ENCODE peak calls at places on chromosomes 4 and X, in four cellular contexts. One of them, this sample, is unnamed.
A peak's percentile ranks its signal among the peaks of the same experiment; 100 is the strongest.

GRCh38 chr4:53935780-53936179 is 128.6 kb downstream of the CHIC2 start:
- DNase-seq in left lung: no peak
- DNase-seq in fibroblast of the aortic adventitia: peak; percentile 90
- DNase-seq in activated T-helper 1 cell treated with anti-CD3 and anti-CD28 coated beads, Interleukin-12 subunit alpha, Interleukin-12 subunit beta, Interleukin-2, Interleukin-4 antibody, amounts not matched to agents 30 ng/mL and 10 ng/mL and 1 ng/mL, durations not matched to agents 14 hours and 24 hours and 36 hours: no peak
- DNase-seq in this sample: no peak

GRCh38 chr4:101014417-101014816 is 332.9 kb downstream of the PPP3CA start:
- DNase-seq in left lung: no peak
- DNase-seq in fibroblast of the aortic adventitia: no peak
- DNase-seq in activated T-helper 1 cell treated with anti-CD3 and anti-CD28 coated beads, Interleukin-12 subunit alpha, Interleukin-12 subunit beta, Interleukin-2, Interleukin-4 antibody, amounts not matched to agents 30 ng/mL and 10 ng/mL and 1 ng/mL, durations not matched to agents 14 hours and 24 hours and 36 hours: no peak
- DNase-seq in this sample: no peak

GRCh38 chr4:122412547-122412946 is 33.7 kb downstream of the ADAD1 start:
- DNase-seq in left lung: no peak
- DNase-seq in fibroblast of the aortic adventitia: no peak
- DNase-seq in activated T-helper 1 cell treated with anti-CD3 and anti-CD28 coated beads, Interleukin-12 subunit alpha, Interleukin-12 subunit beta, Interleukin-2, Interleukin-4 antibody, amounts not matched to agents 30 ng/mL and 10 ng/mL and 1 ng/mL, durations not matched to agents 14 hours and 24 hours and 36 hours: no peak
- DNase-seq in this sample: no peak

GRCh38 chr4:175306436-175306835 is 388.3 kb downstream of the ADAM29 start:
- DNase-seq in left lung: no peak
- DNase-seq in fibroblast of the aortic adventitia: no peak
- DNase-seq in activated T-helper 1 cell treated with anti-CD3 and anti-CD28 coated beads, Interleukin-12 subunit alpha, Interleukin-12 subunit beta, Interleukin-2, Interleukin-4 antibody, amounts not matched to agents 30 ng/mL and 10 ng/mL and 1 ng/mL, durations not matched to agents 14 hours and 24 hours and 36 hours: no peak
- DNase-seq in this sample: no peak

GRCh38 chr4:86664959-86665358 is 70.8 kb downstream of the PTPN13 start:
- DNase-seq in left lung: no peak
- DNase-seq in fibroblast of the aortic adventitia: peak; percentile 54
- DNase-seq in activated T-helper 1 cell treated with anti-CD3 and anti-CD28 coated beads, Interleukin-12 subunit alpha, Interleukin-12 subunit beta, Interleukin-2, Interleukin-4 antibody, amounts not matched to agents 30 ng/mL and 10 ng/mL and 1 ng/mL, durations not matched to agents 14 hours and 24 hours and 36 hours: no peak
- DNase-seq in this sample: no peak

GRCh38 chrX:7201481-7201880 is 53.5 kb upstream of the PUDP start:
- DNase-seq in left lung: no peak
- DNase-seq in fibroblast of the aortic adventitia: no peak
- DNase-seq in activated T-helper 1 cell treated with anti-CD3 and anti-CD28 coated beads, Interleukin-12 subunit alpha, Interleukin-12 subunit beta, Interleukin-2, Interleukin-4 antibody, amounts not matched to agents 30 ng/mL and 10 ng/mL and 1 ng/mL, durations not matched to agents 14 hours and 24 hours and 36 hours: no peak
- DNase-seq in this sample: no peak

GRCh38 chrX:24395775-24396174 is 35.3 kb downstream of the SUPT20HL1 start:
- DNase-seq in left lung: no peak
- DNase-seq in fibroblast of the aortic adventitia: peak; percentile 87
- DNase-seq in activated T-helper 1 cell treated with anti-CD3 and anti-CD28 coated beads, Interleukin-12 subunit alpha, Interleukin-12 subunit beta, Interleukin-2, Interleukin-4 antibody, amounts not matched to agents 30 ng/mL and 10 ng/mL and 1 ng/mL, durations not matched to agents 14 hours and 24 hours and 36 hours: peak; percentile 27
- DNase-seq in this sample: peak; percentile 48

GRCh38 chrX:40460926-40461325 is 119.8 kb upstream of the ATP6AP2 start:
- DNase-seq in left lung: no peak
- DNase-seq in fibroblast of the aortic adventitia: no peak
- DNase-seq in activated T-helper 1 cell treated with anti-CD3 and anti-CD28 coated beads, Interleukin-12 subunit alpha, Interleukin-12 subunit beta, Interleukin-2, Interleukin-4 antibody, amounts not matched to agents 30 ng/mL and 10 ng/mL and 1 ng/mL, durations not matched to agents 14 hours and 24 hours and 36 hours: no peak
- DNase-seq in this sample: no peak

GRCh38 chrX:46811101-46811500 is 25.7 kb upstream of the RP2 start:
- DNase-seq in left lung: no peak
- DNase-seq in fibroblast of the aortic adventitia: peak; percentile 39
- DNase-seq in activated T-helper 1 cell treated with anti-CD3 and anti-CD28 coated beads, Interleukin-12 subunit alpha, Interleukin-12 subunit beta, Interleukin-2, Interleukin-4 antibody, amounts not matched to agents 30 ng/mL and 10 ng/mL and 1 ng/mL, durations not matched to agents 14 hours and 24 hours and 36 hours: no peak
- DNase-seq in this sample: no peak

GRCh38 chr4:87559090-87559837 is 30.1 kb upstream of the SPARCL1 start:
- DNase-seq in left lung: no peak
- DNase-seq in fibroblast of the aortic adventitia: no peak
- DNase-seq in activated T-helper 1 cell treated with anti-CD3 and anti-CD28 coated beads, Interleukin-12 subunit alpha, Interleukin-12 subunit beta, Interleukin-2, Interleukin-4 antibody, amounts not matched to agents 30 ng/mL and 10 ng/mL and 1 ng/mL, durations not matched to agents 14 hours and 24 hours and 36 hours: peak; percentile 19
- DNase-seq in this sample: peak; percentile 87

GRCh38 chr4:20137176-20137575 is 114.5 kb upstream of the SLIT2 start:
- DNase-seq in left lung: no peak
- DNase-seq in fibroblast of the aortic adventitia: peak; percentile 67
- DNase-seq in activated T-helper 1 cell treated with anti-CD3 and anti-CD28 coated beads, Interleukin-12 subunit alpha, Interleukin-12 subunit beta, Interleukin-2, Interleukin-4 antibody, amounts not matched to agents 30 ng/mL and 10 ng/mL and 1 ng/mL, durations not matched to agents 14 hours and 24 hours and 36 hours: no peak
- DNase-seq in this sample: no peak

GRCh38 chr4:153205028-153205648 is 895 bp downstream of the TRIM2 start:
- DNase-seq in left lung: no peak
- DNase-seq in fibroblast of the aortic adventitia: no peak
- DNase-seq in activated T-helper 1 cell treated with anti-CD3 and anti-CD28 coated beads, Interleukin-12 subunit alpha, Interleukin-12 subunit beta, Interleukin-2, Interleukin-4 antibody, amounts not matched to agents 30 ng/mL and 10 ng/mL and 1 ng/mL, durations not matched to agents 14 hours and 24 hours and 36 hours: no peak
- DNase-seq in this sample: peak; percentile 48

GRCh38 chrX:132692066-132692465 is 203.2 kb upstream of the MBNL3 start:
- DNase-seq in left lung: no peak
- DNase-seq in fibroblast of the aortic adventitia: no peak
- DNase-seq in activated T-helper 1 cell treated with anti-CD3 and anti-CD28 coated beads, Interleukin-12 subunit alpha, Interleukin-12 subunit beta, Interleukin-2, Interleukin-4 antibody, amounts not matched to agents 30 ng/mL and 10 ng/mL and 1 ng/mL, durations not matched to agents 14 hours and 24 hours and 36 hours: no peak
- DNase-seq in this sample: no peak

GRCh38 chr4:155787113-155787710 is 28.4 kb downstream of the GUCY1B1 start:
- DNase-seq in left lung: no peak
- DNase-seq in fibroblast of the aortic adventitia: peak; percentile 70
- DNase-seq in activated T-helper 1 cell treated with anti-CD3 and anti-CD28 coated beads, Interleukin-12 subunit alpha, Interleukin-12 subunit beta, Interleukin-2, Interleukin-4 antibody, amounts not matched to agents 30 ng/mL and 10 ng/mL and 1 ng/mL, durations not matched to agents 14 hours and 24 hours and 36 hours: peak; percentile 2
- DNase-seq in this sample: no peak

GRCh38 chrX:110732274-110732673 is 63.3 kb downstream of the CHRDL1 start:
- DNase-seq in left lung: no peak
- DNase-seq in fibroblast of the aortic adventitia: no peak
- DNase-seq in activated T-helper 1 cell treated with anti-CD3 and anti-CD28 coated beads, Interleukin-12 subunit alpha, Interleukin-12 subunit beta, Interleukin-2, Interleukin-4 antibody, amounts not matched to agents 30 ng/mL and 10 ng/mL and 1 ng/mL, durations not matched to agents 14 hours and 24 hours and 36 hours: no peak
- DNase-seq in this sample: no peak

GRCh38 chrX:37825225-37825842 is 22.0 kb downstream of the DYNLT3 start:
- DNase-seq in left lung: no peak
- DNase-seq in fibroblast of the aortic adventitia: peak; percentile 49
- DNase-seq in activated T-helper 1 cell treated with anti-CD3 and anti-CD28 coated beads, Interleukin-12 subunit alpha, Interleukin-12 subunit beta, Interleukin-2, Interleukin-4 antibody, amounts not matched to agents 30 ng/mL and 10 ng/mL and 1 ng/mL, durations not matched to agents 14 hours and 24 hours and 36 hours: peak; percentile 17
- DNase-seq in this sample: peak; percentile 70

GRCh38 chr4:123398803-123399637 is 2.4 kb downstream of the SPRY1 start:
- DNase-seq in left lung: peak; percentile 64
- DNase-seq in fibroblast of the aortic adventitia: peak; percentile 86
- DNase-seq in activated T-helper 1 cell treated with anti-CD3 and anti-CD28 coated beads, Interleukin-12 subunit alpha, Interleukin-12 subunit beta, Interleukin-2, Interleukin-4 antibody, amounts not matched to agents 30 ng/mL and 10 ng/mL and 1 ng/mL, durations not matched to agents 14 hours and 24 hours and 36 hours: peak; percentile 46
- DNase-seq in this sample: peak; percentile 74

GRCh38 chr4:5945936-5946335 is 53.0 kb upstream of the CRMP1 start:
- DNase-seq in left lung: no peak
- DNase-seq in fibroblast of the aortic adventitia: no peak
- DNase-seq in activated T-helper 1 cell treated with anti-CD3 and anti-CD28 coated beads, Interleukin-12 subunit alpha, Interleukin-12 subunit beta, Interleukin-2, Interleukin-4 antibody, amounts not matched to agents 30 ng/mL and 10 ng/mL and 1 ng/mL, durations not matched to agents 14 hours and 24 hours and 36 hours: no peak
- DNase-seq in this sample: no peak

This sample was measured in activated CD8-positive, alpha-beta memory T cell treated with anti-CD3 and anti-CD28 coated beads, Interleukin-2, amount 10 ng/mL, durations not matched to agents 7 days and 5 days.